ENCODE peak calls at places on chromosomes 11 and 22, in five cellular contexts. One of them, this sample, is unnamed.

GRCh38 chr11:57615308-57615707 is 17.8 kb downstream of the SERPING1 start:
- DNase-seq in effector memory CD4-positive, alpha-beta T cell: no peak
- DNase-seq in H1: no peak
- DNase-seq in kidney epithelial cell: no peak
- DNase-seq in naive thymus-derived CD4-positive, alpha-beta T cell: no peak
- DNase-seq in this sample: no peak

GRCh38 chr22:37806409-37807338 is 1.1 kb upstream of the GCAT start:
- DNase-seq in kidney epithelial cell: no peak
- DNase-seq in naive thymus-derived CD4-positive, alpha-beta T cell: no peak
- DNase-seq in effector memory CD4-positive, alpha-beta T cell: no peak
- DNase-seq in H1: no peak
- DNase-seq in this sample: no peak

GRCh38 chr22:32396746-32397145 is 15.3 kb downstream of the RTCB start:
- DNase-seq in naive thymus-derived CD4-positive, alpha-beta T cell: no peak
- DNase-seq in H1: no peak
- DNase-seq in effector memory CD4-positive, alpha-beta T cell: no peak
- DNase-seq in kidney epithelial cell: no peak
- DNase-seq in this sample: no peak

GRCh38 chr22:30868663-30869385 is 99.8 kb downstream of the MORC2 start:
- DNase-seq in H1: no peak
- DNase-seq in effector memory CD4-positive, alpha-beta T cell: no peak
- DNase-seq in naive thymus-derived CD4-positive, alpha-beta T cell: no peak
- DNase-seq in kidney epithelial cell: no peak
- DNase-seq in this sample: no peak

GRCh38 chr11:16605440-16605970 is 132.9 kb upstream of the C11orf58 start:
- DNase-seq in effector memory CD4-positive, alpha-beta T cell: no peak
- DNase-seq in kidney epithelial cell: no peak
- DNase-seq in naive thymus-derived CD4-positive, alpha-beta T cell: no peak
- DNase-seq in H1: no peak
- DNase-seq in this sample: no peak

GRCh38 chr11:12280838-12281565 is 96.4 kb upstream of the PARVA start:
- DNase-seq in kidney epithelial cell: no peak
- DNase-seq in H1: no peak
- DNase-seq in effector memory CD4-positive, alpha-beta T cell: no peak
- DNase-seq in naive thymus-derived CD4-positive, alpha-beta T cell: no peak
- DNase-seq in this sample: no peak

GRCh38 chr11:34416746-34417145 is 22.0 kb upstream of the CAT start:
- DNase-seq in effector memory CD4-positive, alpha-beta T cell: no peak
- DNase-seq in H1: no peak
- DNase-seq in kidney epithelial cell: no peak
- DNase-seq in naive thymus-derived CD4-positive, alpha-beta T cell: no peak
- DNase-seq in this sample: no peak

GRCh38 chr22:24466831-24467249 is 28.3 kb upstream of the UPB1 start:
- DNase-seq in effector memory CD4-positive, alpha-beta T cell: no peak
- DNase-seq in naive thymus-derived CD4-positive, alpha-beta T cell: no peak
- DNase-seq in kidney epithelial cell: peak; percentile 16
- DNase-seq in H1: no peak
- DNase-seq in this sample: no peak

GRCh38 chr11:61833926-61834277 is 5.8 kb downstream of the FADS2 start:
- DNase-seq in effector memory CD4-positive, alpha-beta T cell: no peak
- DNase-seq in H1: no peak
- DNase-seq in naive thymus-derived CD4-positive, alpha-beta T cell: no peak
- DNase-seq in kidney epithelial cell: no peak
- DNase-seq in this sample: no peak

GRCh38 chr11:80595011-80595410 is 1154.2 kb upstream of the TENM4 start:
- DNase-seq in kidney epithelial cell: peak; percentile 1
- DNase-seq in effector memory CD4-positive, alpha-beta T cell: no peak
- DNase-seq in H1: no peak
- DNase-seq in naive thymus-derived CD4-positive, alpha-beta T cell: no peak
- DNase-seq in this sample: no peak

GRCh38 chr22:22025320-22026156 is 43.0 kb upstream of the TOP3B start:
- DNase-seq in H1: no peak
- DNase-seq in naive thymus-derived CD4-positive, alpha-beta T cell: no peak
- DNase-seq in kidney epithelial cell: no peak
- DNase-seq in effector memory CD4-positive, alpha-beta T cell: no peak
- DNase-seq in this sample: no peak

GRCh38 chr11:124070906-124071621 is 29.9 kb upstream of the OR10G7 start:
- DNase-seq in effector memory CD4-positive, alpha-beta T cell: peak; percentile 41
- DNase-seq in kidney epithelial cell: peak; percentile 23
- DNase-seq in H1: peak; percentile 74
- DNase-seq in naive thymus-derived CD4-positive, alpha-beta T cell: peak; percentile 58
- DNase-seq in this sample: peak; percentile 44

GRCh38 chr11:110049501-110050200 is 43.5 kb upstream of the ZC3H12C start:
- DNase-seq in H1: no peak
- DNase-seq in effector memory CD4-positive, alpha-beta T cell: no peak
- DNase-seq in naive thymus-derived CD4-positive, alpha-beta T cell: no peak
- DNase-seq in kidney epithelial cell: no peak
- DNase-seq in this sample: peak; percentile 32

GRCh38 chr22:18978506-18978905 is 42.4 kb upstream of the PRODH start:
- DNase-seq in effector memory CD4-positive, alpha-beta T cell: no peak
- DNase-seq in H1: no peak
- DNase-seq in kidney epithelial cell: no peak
- DNase-seq in naive thymus-derived CD4-positive, alpha-beta T cell: no peak
- DNase-seq in this sample: no peak

GRCh38 chr11:30949838-30950237 is 363.7 kb upstream of the MPPED2 start:
- DNase-seq in kidney epithelial cell: no peak
- DNase-seq in naive thymus-derived CD4-positive, alpha-beta T cell: no peak
- DNase-seq in effector memory CD4-positive, alpha-beta T cell: no peak
- DNase-seq in H1: no peak
- DNase-seq in this sample: no peak

GRCh38 chr11:17171342-17171741 is 36.4 kb downstream of the PIK3C2A start:
- DNase-seq in naive thymus-derived CD4-positive, alpha-beta T cell: no peak
- DNase-seq in kidney epithelial cell: peak; percentile 14
- DNase-seq in H1: no peak
- DNase-seq in effector memory CD4-positive, alpha-beta T cell: no peak
- DNase-seq in this sample: no peak

GRCh38 chr11:95968585-95968984 is 44.7 kb upstream of the MTMR2 start:
- DNase-seq in effector memory CD4-positive, alpha-beta T cell: no peak
- DNase-seq in H1: no peak
- DNase-seq in naive thymus-derived CD4-positive, alpha-beta T cell: no peak
- DNase-seq in kidney epithelial cell: no peak
- DNase-seq in this sample: no peak

GRCh38 chr11:45347343-45347742 is 61.2 kb upstream of the SYT13 start:
- DNase-seq in kidney epithelial cell: no peak
- DNase-seq in H1: no peak
- DNase-seq in naive thymus-derived CD4-positive, alpha-beta T cell: no peak
- DNase-seq in effector memory CD4-positive, alpha-beta T cell: no peak
- DNase-seq in this sample: no peak

GRCh38 chr11:72406536-72407507 is 27.5 kb downstream of the CLPB start:
- DNase-seq in kidney epithelial cell: no peak
- DNase-seq in naive thymus-derived CD4-positive, alpha-beta T cell: no peak
- DNase-seq in effector memory CD4-positive, alpha-beta T cell: no peak
- DNase-seq in H1: no peak
- DNase-seq in this sample: no peak

GRCh38 chr22:28594784-28595324 is 84.8 kb downstream of the TTC28 start:
- DNase-seq in H1: no peak
- DNase-seq in effector memory CD4-positive, alpha-beta T cell: no peak
- DNase-seq in naive thymus-derived CD4-positive, alpha-beta T cell: peak; percentile 57
- DNase-seq in kidney epithelial cell: peak; percentile 16
- DNase-seq in this sample: peak; percentile 13

GRCh38 chr11:17543574-17544180 is 539 bp downstream of the USH1C start:
- DNase-seq in naive thymus-derived CD4-positive, alpha-beta T cell: no peak
- DNase-seq in H1: no peak
- DNase-seq in kidney epithelial cell: no peak
- DNase-seq in effector memory CD4-positive, alpha-beta T cell: no peak
- DNase-seq in this sample: no peak

GRCh38 chr11:132941761-132942160 is 590.5 kb downstream of the OPCML start:
- DNase-seq in naive thymus-derived CD4-positive, alpha-beta T cell: no peak
- DNase-seq in effector memory CD4-positive, alpha-beta T cell: no peak
- DNase-seq in H1: no peak
- DNase-seq in kidney epithelial cell: no peak
- DNase-seq in this sample: no peak

GRCh38 chr22:50399751-50400331 is 56.7 kb downstream of the PPP6R2 start:
- DNase-seq in kidney epithelial cell: no peak
- DNase-seq in naive thymus-derived CD4-positive, alpha-beta T cell: no peak
- DNase-seq in effector memory CD4-positive, alpha-beta T cell: no peak
- DNase-seq in H1: peak; percentile 21
- DNase-seq in this sample: peak; percentile 15

GRCh38 chr22:46269564-46269963 is 1.8 kb downstream of the TTC38 start:
- DNase-seq in naive thymus-derived CD4-positive, alpha-beta T cell: no peak
- DNase-seq in kidney epithelial cell: no peak
- DNase-seq in effector memory CD4-positive, alpha-beta T cell: no peak
- DNase-seq in H1: no peak
- DNase-seq in this sample: no peak

GRCh38 chr22:46263208-46263575 is at the start of gene PKDREJ:
- DNase-seq in naive thymus-derived CD4-positive, alpha-beta T cell: no peak
- DNase-seq in kidney epithelial cell: no peak
- DNase-seq in effector memory CD4-positive, alpha-beta T cell: no peak
- DNase-seq in H1: no peak
- DNase-seq in this sample: no peak

GRCh38 chr22:46272196-46272595 is 4.4 kb downstream of the TTC38 start:
- DNase-seq in kidney epithelial cell: no peak
- DNase-seq in H1: no peak
- DNase-seq in effector memory CD4-positive, alpha-beta T cell: no peak
- DNase-seq in naive thymus-derived CD4-positive, alpha-beta T cell: no peak
- DNase-seq in this sample: no peak

GRCh38 chr22:46262449-46263207 is 515 bp downstream of the PKDREJ start:
- DNase-seq in H1: peak; percentile 46
- DNase-seq in kidney epithelial cell: no peak
- DNase-seq in naive thymus-derived CD4-positive, alpha-beta T cell: no peak
- DNase-seq in effector memory CD4-positive, alpha-beta T cell: no peak
- DNase-seq in this sample: no peak

DNA sequence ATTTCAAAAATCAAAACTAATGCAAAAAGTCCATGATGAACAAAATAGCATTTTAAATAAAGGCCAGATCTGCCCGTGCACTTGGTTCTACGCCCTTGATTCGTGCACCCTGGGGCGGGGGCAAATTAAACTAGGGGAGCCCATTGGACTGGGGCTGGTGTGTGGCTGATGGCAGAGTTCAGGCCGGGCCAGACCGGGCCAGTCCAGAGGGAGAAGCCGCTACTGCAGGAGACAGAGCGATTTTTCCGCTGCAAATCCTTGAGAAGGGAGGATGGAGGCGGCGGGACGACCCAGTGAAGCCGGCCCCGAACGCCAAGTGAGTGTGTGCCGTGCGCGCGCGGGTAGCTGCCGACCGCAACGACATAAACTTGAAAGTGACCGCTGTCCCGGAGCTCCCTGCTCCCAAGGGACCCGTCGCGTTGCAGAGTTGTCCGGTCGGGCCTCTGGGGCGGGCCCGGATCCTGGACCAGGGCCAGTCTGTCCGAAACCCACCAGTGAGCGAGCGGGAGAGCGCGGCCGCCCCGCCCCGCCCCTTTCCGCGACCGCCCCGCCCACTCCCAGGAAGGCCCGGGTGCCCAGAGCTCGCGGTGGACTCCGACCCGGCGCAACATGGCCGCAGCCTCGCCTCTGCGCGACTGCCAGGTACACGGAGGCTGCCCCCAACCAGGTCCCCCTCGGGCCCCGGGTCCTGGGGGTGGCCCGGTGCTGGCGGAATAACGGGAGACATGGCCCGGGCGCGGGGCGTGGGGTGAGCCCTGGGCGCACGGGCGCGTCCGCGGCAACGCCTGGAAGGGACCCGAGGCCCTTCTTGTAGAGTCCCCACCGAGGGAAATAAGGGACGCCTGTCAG is at the start of gene TTC38:
- DNase-seq in H1: peak; percentile 19
- DNase-seq in kidney epithelial cell: no peak
- DNase-seq in effector memory CD4-positive, alpha-beta T cell: peak; percentile 43
- DNase-seq in naive thymus-derived CD4-positive, alpha-beta T cell: peak; percentile 24
- DNase-seq in this sample: peak; percentile 26
- H3K4me3 ChIP-seq in H1: peak within 1 kb of the TSS; percentile 65
- H3K4me3 ChIP-seq in kidney epithelial cell: peak within 1 kb of the TSS; percentile 87
- H3K4me3 ChIP-seq in effector memory CD4-positive, alpha-beta T cell: peak within 1 kb of the TSS; percentile 90
- H3K4me3 ChIP-seq in naive thymus-derived CD4-positive, alpha-beta T cell: peak within 1 kb of the TSS; percentile 63
- H3K4me3 ChIP-seq in this sample: no peak within 1 kb of the TSS

GRCh38 chr11:111735262-111736116 is 30.7 kb downstream of the PPP2R1B start:
- DNase-seq in H1: no peak
- DNase-seq in effector memory CD4-positive, alpha-beta T cell: no peak
- DNase-seq in naive thymus-derived CD4-positive, alpha-beta T cell: no peak
- DNase-seq in kidney epithelial cell: peak; percentile 97
- DNase-seq in this sample: no peak
- H3K4me3 ChIP-seq in H1: no peak overlapping the region
- H3K4me3 ChIP-seq in effector memory CD4-positive, alpha-beta T cell: no peak overlapping the region
- H3K4me3 ChIP-seq in naive thymus-derived CD4-positive, alpha-beta T cell: no peak overlapping the region
- H3K4me3 ChIP-seq in kidney epithelial cell: peak overlapping the region; percentile 30
- H3K4me3 ChIP-seq in this sample: no peak overlapping the region

DNA sequence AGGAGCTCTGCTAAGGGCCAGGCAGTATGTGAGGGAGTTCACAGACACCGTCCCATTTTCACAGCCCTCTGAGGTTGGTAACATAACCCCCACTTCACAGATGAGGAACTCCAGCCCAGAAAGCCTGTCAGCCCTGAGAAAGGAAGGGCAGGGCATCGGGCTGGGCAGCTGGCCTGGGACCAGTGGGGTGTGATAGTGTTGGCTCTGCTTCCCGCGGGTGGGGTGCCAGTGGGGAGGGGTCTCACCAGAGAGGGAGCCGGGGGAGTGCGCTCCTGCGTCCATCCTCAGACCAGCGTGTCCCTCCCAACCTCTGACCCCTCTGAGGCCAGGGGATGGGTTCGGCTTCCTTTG is 2.3 kb downstream of the TAGLN start:
- DNase-seq in H1: no peak
- DNase-seq in kidney epithelial cell: no peak
- DNase-seq in effector memory CD4-positive, alpha-beta T cell: no peak
- DNase-seq in naive thymus-derived CD4-positive, alpha-beta T cell: no peak
- DNase-seq in this sample: no peak
- H3K4me3 ChIP-seq in H1: no peak overlapping the region
- H3K4me3 ChIP-seq in kidney epithelial cell: no peak overlapping the region
- H3K4me3 ChIP-seq in effector memory CD4-positive, alpha-beta T cell: no peak overlapping the region
- H3K4me3 ChIP-seq in naive thymus-derived CD4-positive, alpha-beta T cell: no peak overlapping the region
- H3K4me3 ChIP-seq in this sample: no peak overlapping the region

DNA sequence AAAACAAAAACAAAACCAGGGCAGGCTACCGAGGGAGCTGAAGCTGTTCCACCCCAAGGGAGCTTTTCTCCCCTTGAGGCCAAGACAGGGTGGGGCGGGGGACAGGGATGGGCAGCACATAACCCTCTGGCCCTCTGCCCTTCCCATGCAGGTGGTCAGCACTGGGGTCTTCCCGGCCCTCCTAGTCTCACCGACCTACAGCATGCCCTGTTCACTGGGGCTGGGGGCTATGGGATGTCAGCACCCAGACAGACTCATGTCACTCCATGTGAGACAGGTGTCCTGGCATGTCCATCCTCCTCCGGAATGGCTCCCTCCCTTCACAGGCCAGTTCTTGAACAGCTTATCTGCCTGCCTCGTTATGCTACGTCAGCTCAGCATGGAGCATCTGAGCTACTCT is 51.7 kb downstream of the DSCAML1 start:
- DNase-seq in kidney epithelial cell: no peak
- DNase-seq in effector memory CD4-positive, alpha-beta T cell: no peak
- DNase-seq in naive thymus-derived CD4-positive, alpha-beta T cell: no peak
- DNase-seq in H1: no peak
- DNase-seq in this sample: no peak
- H3K4me3 ChIP-seq in kidney epithelial cell: no peak overlapping the region
- H3K4me3 ChIP-seq in effector memory CD4-positive, alpha-beta T cell: no peak overlapping the region
- H3K4me3 ChIP-seq in naive thymus-derived CD4-positive, alpha-beta T cell: no peak overlapping the region
- H3K4me3 ChIP-seq in H1: no peak overlapping the region
- H3K4me3 ChIP-seq in this sample: no peak overlapping the region

This sample was measured in CD4-positive, alpha-beta memory T cell.